ENCODE peak calls at places on chromosomes 13 and 19, in eight cellular contexts. One of them, this sample, is unnamed.

GRCh38 chr13:38223093-38223492 is 126.6 kb upstream of the UFM1 start:
- DNase-seq in IMR-90: peak; percentile 1
- DNase-seq in stomach: no peak
- DNase-seq in adrenal gland: no peak
- DNase-seq in BJ: no peak
- DNase-seq in CD8-positive, alpha-beta T cell: no peak
- DNase-seq in lower lobe of right lung: no peak
- DNase-seq in choroid plexus epithelial cell: peak; percentile 73
- DNase-seq in this sample: peak; percentile 7

GRCh38 chr13:34013061-34013460 is 195.1 kb downstream of the RFC3 start:
- DNase-seq in CD8-positive, alpha-beta T cell: no peak
- DNase-seq in lower lobe of right lung: no peak
- DNase-seq in choroid plexus epithelial cell: no peak
- DNase-seq in stomach: no peak
- DNase-seq in BJ: no peak
- DNase-seq in adrenal gland: no peak
- DNase-seq in IMR-90: no peak
- DNase-seq in this sample: no peak

GRCh38 chr19:44625531-44626066 is 12.2 kb downstream of the IGSF23 start:
- DNase-seq in stomach: no peak
- DNase-seq in CD8-positive, alpha-beta T cell: no peak
- DNase-seq in BJ: no peak
- DNase-seq in lower lobe of right lung: no peak
- DNase-seq in IMR-90: peak; percentile 77
- DNase-seq in adrenal gland: no peak
- DNase-seq in choroid plexus epithelial cell: no peak
- DNase-seq in this sample: no peak

GRCh38 chr13:85498774-85499173 is 300.4 kb downstream of the SLITRK6 start:
- DNase-seq in IMR-90: no peak
- DNase-seq in stomach: no peak
- DNase-seq in CD8-positive, alpha-beta T cell: no peak
- DNase-seq in choroid plexus epithelial cell: no peak
- DNase-seq in lower lobe of right lung: no peak
- DNase-seq in BJ: no peak
- DNase-seq in adrenal gland: no peak
- DNase-seq in this sample: no peak

GRCh38 chr13:33233547-33233946 is 52.0 kb downstream of the STARD13 start:
- DNase-seq in CD8-positive, alpha-beta T cell: no peak
- DNase-seq in choroid plexus epithelial cell: no peak
- DNase-seq in adrenal gland: no peak
- DNase-seq in stomach: no peak
- DNase-seq in BJ: no peak
- DNase-seq in lower lobe of right lung: peak; percentile 70
- DNase-seq in IMR-90: no peak
- DNase-seq in this sample: no peak

GRCh38 chr13:96967248-96967745 is 27.0 kb downstream of the OXGR1 start:
- DNase-seq in BJ: no peak
- DNase-seq in adrenal gland: no peak
- DNase-seq in IMR-90: no peak
- DNase-seq in stomach: no peak
- DNase-seq in CD8-positive, alpha-beta T cell: no peak
- DNase-seq in choroid plexus epithelial cell: peak; percentile 4
- DNase-seq in lower lobe of right lung: no peak
- DNase-seq in this sample: no peak

GRCh38 chr13:37747071-37747612 is 122.4 kb downstream of the TRPC4 start:
- DNase-seq in stomach: no peak
- DNase-seq in adrenal gland: no peak
- DNase-seq in CD8-positive, alpha-beta T cell: no peak
- DNase-seq in choroid plexus epithelial cell: peak; percentile 91
- DNase-seq in IMR-90: peak; percentile 87
- DNase-seq in BJ: peak; percentile 12
- DNase-seq in lower lobe of right lung: no peak
- DNase-seq in this sample: peak; percentile 51

GRCh38 chr13:46606915-46607413 is 54.0 kb downstream of the LRCH1 start:
- DNase-seq in adrenal gland: no peak
- DNase-seq in stomach: no peak
- DNase-seq in IMR-90: no peak
- DNase-seq in CD8-positive, alpha-beta T cell: no peak
- DNase-seq in lower lobe of right lung: no peak
- DNase-seq in choroid plexus epithelial cell: no peak
- DNase-seq in BJ: no peak
- DNase-seq in this sample: no peak

GRCh38 chr19:54415208-54415900 is at the start of gene TTYH1:
- DNase-seq in adrenal gland: no peak
- DNase-seq in BJ: no peak
- DNase-seq in CD8-positive, alpha-beta T cell: peak; percentile 18
- DNase-seq in lower lobe of right lung: no peak
- DNase-seq in choroid plexus epithelial cell: no peak
- DNase-seq in stomach: no peak
- DNase-seq in IMR-90: no peak
- DNase-seq in this sample: no peak

GRCh38 chr19:49887037-49887652 is 9.5 kb downstream of the IL4I1 start:
- DNase-seq in IMR-90: no peak
- DNase-seq in BJ: no peak
- DNase-seq in adrenal gland: no peak
- DNase-seq in choroid plexus epithelial cell: no peak
- DNase-seq in CD8-positive, alpha-beta T cell: no peak
- DNase-seq in stomach: no peak
- DNase-seq in lower lobe of right lung: no peak
- DNase-seq in this sample: no peak

GRCh38 chr13:24718192-24718965 is 38.2 kb downstream of the ATP12A start:
- DNase-seq in BJ: no peak
- DNase-seq in IMR-90: no peak
- DNase-seq in adrenal gland: no peak
- DNase-seq in choroid plexus epithelial cell: no peak
- DNase-seq in stomach: no peak
- DNase-seq in CD8-positive, alpha-beta T cell: no peak
- DNase-seq in lower lobe of right lung: no peak
- DNase-seq in this sample: no peak

GRCh38 chr13:32428581-32429072 is 697 bp upstream of the N4BP2L1 start:
- DNase-seq in stomach: no peak
- DNase-seq in choroid plexus epithelial cell: no peak
- DNase-seq in IMR-90: no peak
- DNase-seq in CD8-positive, alpha-beta T cell: no peak
- DNase-seq in BJ: no peak
- DNase-seq in adrenal gland: peak; percentile 12
- DNase-seq in lower lobe of right lung: no peak
- DNase-seq in this sample: no peak

GRCh38 chr13:98041081-98041820 is 87.8 kb downstream of the IPO5 start:
- DNase-seq in adrenal gland: no peak
- DNase-seq in BJ: no peak
- DNase-seq in stomach: no peak
- DNase-seq in choroid plexus epithelial cell: no peak
- DNase-seq in IMR-90: no peak
- DNase-seq in CD8-positive, alpha-beta T cell: no peak
- DNase-seq in lower lobe of right lung: no peak
- DNase-seq in this sample: no peak

GRCh38 chr13:49502954-49503353 is 7.2 kb downstream of the PHF11 start:
- DNase-seq in BJ: no peak
- DNase-seq in IMR-90: peak; percentile 77
- DNase-seq in choroid plexus epithelial cell: peak; percentile 90
- DNase-seq in stomach: no peak
- DNase-seq in lower lobe of right lung: no peak
- DNase-seq in adrenal gland: peak; percentile 70
- DNase-seq in CD8-positive, alpha-beta T cell: no peak
- DNase-seq in this sample: peak; percentile 62

GRCh38 chr13:113443991-113444390 is 9.3 kb downstream of the ADPRHL1 start:
- DNase-seq in choroid plexus epithelial cell: no peak
- DNase-seq in BJ: no peak
- DNase-seq in lower lobe of right lung: no peak
- DNase-seq in CD8-positive, alpha-beta T cell: no peak
- DNase-seq in stomach: no peak
- DNase-seq in adrenal gland: no peak
- DNase-seq in IMR-90: no peak
- DNase-seq in this sample: no peak

GRCh38 chr13:43328907-43329306 is 305.5 kb downstream of the DNAJC15 start:
- DNase-seq in adrenal gland: no peak
- DNase-seq in lower lobe of right lung: no peak
- DNase-seq in IMR-90: no peak
- DNase-seq in choroid plexus epithelial cell: no peak
- DNase-seq in stomach: no peak
- DNase-seq in BJ: no peak
- DNase-seq in CD8-positive, alpha-beta T cell: no peak
- DNase-seq in this sample: no peak

GRCh38 chr13:44592448-44592847 is 16.3 kb upstream of the TSC22D1 start:
- DNase-seq in IMR-90: no peak
- DNase-seq in adrenal gland: no peak
- DNase-seq in stomach: no peak
- DNase-seq in choroid plexus epithelial cell: no peak
- DNase-seq in BJ: no peak
- DNase-seq in lower lobe of right lung: no peak
- DNase-seq in CD8-positive, alpha-beta T cell: no peak
- DNase-seq in this sample: no peak

GRCh38 chr19:12794196-12794921 is 3.1 kb downstream of the JUNB start:
- DNase-seq in choroid plexus epithelial cell: peak; percentile 66
- DNase-seq in stomach: no peak
- DNase-seq in IMR-90: peak; percentile 62
- DNase-seq in adrenal gland: peak; percentile 50
- DNase-seq in lower lobe of right lung: no peak
- DNase-seq in CD8-positive, alpha-beta T cell: no peak
- DNase-seq in BJ: no peak
- DNase-seq in this sample: no peak

DNA sequence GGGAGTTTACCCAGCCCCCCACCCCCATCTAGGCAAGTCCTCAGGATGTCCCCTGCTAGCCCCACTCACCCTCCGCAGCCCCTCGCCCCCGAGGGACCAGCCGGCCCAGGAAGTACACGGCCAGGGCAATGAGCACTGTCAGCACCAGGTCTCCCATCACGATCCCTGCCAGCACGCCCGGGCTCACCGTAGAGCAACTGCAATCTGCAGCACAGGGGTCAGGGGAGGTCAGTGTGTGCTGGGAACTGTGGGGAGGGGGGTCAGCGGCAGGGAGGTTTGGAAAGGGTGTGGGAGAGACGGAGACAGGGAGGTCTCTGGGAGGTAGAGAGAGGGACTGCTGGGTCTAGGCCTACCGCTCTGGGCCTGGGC is 734 bp downstream of the TYROBP start:
- DNase-seq in adrenal gland: no peak
- DNase-seq in BJ: no peak
- DNase-seq in lower lobe of right lung: peak; percentile 46
- DNase-seq in IMR-90: no peak
- DNase-seq in choroid plexus epithelial cell: no peak
- DNase-seq in CD8-positive, alpha-beta T cell: no peak
- DNase-seq in stomach: no peak
- DNase-seq in this sample: no peak
- H3K4me3 ChIP-seq in adrenal gland: no peak overlapping the region
- H3K4me3 ChIP-seq in BJ: no peak overlapping the region
- H3K4me3 ChIP-seq in lower lobe of right lung: peak overlapping the region; percentile 52
- H3K4me3 ChIP-seq in IMR-90: no peak overlapping the region
- H3K4me3 ChIP-seq in choroid plexus epithelial cell: no peak overlapping the region
- H3K4me3 ChIP-seq in CD8-positive, alpha-beta T cell: no peak overlapping the region
- H3K4me3 ChIP-seq in stomach: peak overlapping the region; percentile 43
- H3K4me3 ChIP-seq in this sample: no peak overlapping the region

GRCh38 chr13:72221276-72221962 is 354.4 kb upstream of the DACH1 start:
- DNase-seq in stomach: no peak
- DNase-seq in IMR-90: no peak
- DNase-seq in CD8-positive, alpha-beta T cell: no peak
- DNase-seq in choroid plexus epithelial cell: peak; percentile 26
- DNase-seq in lower lobe of right lung: peak; percentile 44
- DNase-seq in adrenal gland: peak; percentile 37
- DNase-seq in BJ: no peak
- DNase-seq in this sample: peak; percentile 1
- TF ChIP-seq CTCF in stomach: no peak
- TF ChIP-seq CTCF in IMR-90: no peak
- TF ChIP-seq CTCF in CD8-positive, alpha-beta T cell: no peak
- TF ChIP-seq CTCF in choroid plexus epithelial cell: peak; percentile 78
- TF ChIP-seq CTCF in lower lobe of right lung: peak; percentile 48
- TF ChIP-seq CTCF in adrenal gland: peak; percentile 37
- TF ChIP-seq CTCF in BJ: peak; percentile 55
- TF ChIP-seq CTCF in this sample: peak; percentile 40

DNA sequence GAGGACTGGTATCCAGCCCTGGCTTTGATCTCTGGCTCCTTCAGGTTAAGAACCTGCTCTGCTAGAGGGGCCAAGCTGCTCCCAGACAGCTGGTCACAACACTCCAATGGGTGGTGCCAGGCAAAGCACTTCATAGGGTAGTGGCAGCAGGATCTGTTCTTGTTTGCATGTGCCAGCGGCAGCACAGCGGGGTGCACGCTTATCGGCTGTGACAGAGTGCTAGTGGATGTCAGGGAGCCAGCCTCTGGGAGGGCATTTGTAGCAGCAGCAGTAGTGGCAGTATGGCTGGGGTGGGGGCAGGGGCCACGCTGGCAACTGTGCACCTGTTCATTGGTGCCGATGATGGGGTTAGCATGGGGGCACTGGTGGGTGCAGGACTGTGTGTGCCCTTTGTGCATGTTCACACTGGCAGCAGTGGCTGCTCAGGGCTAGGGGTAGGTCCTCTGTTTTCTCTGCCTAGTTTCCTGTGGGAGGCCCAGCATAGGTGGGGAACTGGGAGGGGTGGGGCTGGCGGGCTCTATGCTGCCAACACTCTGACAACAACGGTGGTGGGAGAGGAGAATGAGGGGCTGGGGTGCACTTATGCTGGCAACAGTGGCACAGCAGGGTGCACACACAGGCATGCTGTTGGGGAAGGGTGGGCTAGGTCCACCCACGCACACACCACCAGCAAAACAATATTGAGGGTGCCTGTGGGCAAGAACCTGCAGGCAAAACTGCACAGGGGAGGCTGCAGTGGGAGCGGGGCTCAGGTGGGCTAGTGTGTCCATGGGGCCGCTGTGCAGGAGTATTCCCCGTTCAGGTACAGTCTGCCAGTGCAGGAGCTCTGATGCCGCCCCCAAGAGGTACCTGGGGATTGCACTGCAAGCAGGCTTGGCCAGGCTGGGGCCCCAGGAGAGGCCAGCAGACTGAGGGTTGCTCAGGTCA is 19.3 kb downstream of the AP1M1 start:
- DNase-seq in BJ: no peak
- DNase-seq in adrenal gland: no peak
- DNase-seq in lower lobe of right lung: no peak
- DNase-seq in IMR-90: no peak
- DNase-seq in choroid plexus epithelial cell: no peak
- DNase-seq in CD8-positive, alpha-beta T cell: no peak
- DNase-seq in stomach: no peak
- DNase-seq in this sample: no peak
- H3K4me3 ChIP-seq in BJ: no peak overlapping the region
- H3K4me3 ChIP-seq in adrenal gland: no peak overlapping the region
- H3K4me3 ChIP-seq in lower lobe of right lung: no peak overlapping the region
- H3K4me3 ChIP-seq in IMR-90: no peak overlapping the region
- H3K4me3 ChIP-seq in choroid plexus epithelial cell: no peak overlapping the region
- H3K4me3 ChIP-seq in CD8-positive, alpha-beta T cell: peak overlapping the region; percentile 29
- H3K4me3 ChIP-seq in stomach: no peak overlapping the region
- H3K4me3 ChIP-seq in this sample: no peak overlapping the region

DNA sequence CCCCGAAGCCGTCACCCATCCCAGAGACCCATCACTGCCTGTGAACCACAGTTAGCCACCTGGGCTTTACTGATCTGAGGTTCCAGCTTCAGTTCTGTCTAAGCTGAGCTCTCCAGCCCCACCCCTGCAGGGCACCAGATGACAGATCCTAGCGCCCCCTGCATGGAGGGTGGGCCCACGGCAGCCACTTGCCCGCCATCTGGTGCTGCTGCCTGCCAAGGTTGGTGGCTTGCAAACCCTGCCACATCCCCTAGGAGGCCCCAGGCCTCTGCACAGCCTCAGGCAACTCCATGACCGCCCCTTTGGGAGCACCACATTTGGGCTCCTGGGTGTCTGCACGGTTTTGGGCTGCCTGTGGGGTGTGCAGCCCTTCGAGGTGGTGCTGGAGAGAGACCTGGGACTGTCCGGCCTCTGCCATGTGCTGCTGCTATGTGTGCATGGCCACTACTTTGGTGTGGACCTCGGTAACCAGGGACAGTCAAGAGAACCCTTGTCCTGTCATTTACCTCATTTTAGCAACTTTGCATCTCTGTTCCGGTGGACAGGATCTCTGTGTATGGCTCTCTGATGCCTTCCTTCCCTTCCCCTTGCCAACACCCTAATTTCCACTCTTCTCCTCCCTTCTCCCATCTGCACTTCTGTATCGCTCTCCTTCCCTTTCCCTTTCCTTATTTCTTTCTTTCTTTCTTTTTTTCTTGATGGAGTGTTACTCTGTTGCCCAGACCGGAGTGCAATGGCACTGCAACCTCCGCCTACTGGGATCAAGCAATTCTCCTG is 17.4 kb upstream of the SDHAF1 start:
- DNase-seq in choroid plexus epithelial cell: no peak
- DNase-seq in stomach: no peak
- DNase-seq in IMR-90: no peak
- DNase-seq in adrenal gland: no peak
- DNase-seq in BJ: no peak
- DNase-seq in CD8-positive, alpha-beta T cell: no peak
- DNase-seq in lower lobe of right lung: no peak
- DNase-seq in this sample: no peak
- TF ChIP-seq CTCF in choroid plexus epithelial cell: peak; percentile 32
- TF ChIP-seq CTCF in stomach: no peak
- TF ChIP-seq CTCF in IMR-90: peak; percentile 10
- TF ChIP-seq CTCF in adrenal gland: no peak
- TF ChIP-seq CTCF in BJ: no peak
- TF ChIP-seq CTCF in CD8-positive, alpha-beta T cell: no peak
- TF ChIP-seq CTCF in lower lobe of right lung: no peak
- TF ChIP-seq CTCF in this sample: no peak